ENCODE peak calls at places on chromosome 20, in nine cellular contexts. T is cardiac fibroblast, J is tibial nerve, E is breast epithelium, F is MM.1S, L is Panc1, B is psoas muscle, V is PC-3, X is left ventricle myocardium inferior. C is an unnamed sample.

GRCh38 chr20:16459019-16459700 is 114.1 kb downstream of the KIF16B start:
- DNase-seq in T (peak; percentile 80), J (peak; percentile 20), E (no peak), F (no peak), L (no peak), B (peak; percentile 56), V (peak; percentile 47), X (no peak), C (no peak)

GRCh38 chr20:25526446-25526845 is 58.9 kb downstream of the NINL start:
- DNase-seq in T (no peak), J (no peak), E (no peak), F (no peak), L (no peak), B (no peak), V (no peak), X (no peak), C (no peak)

GRCh38 chr20:38706482-38706881 is 17.8 kb upstream of the SLC32A1 start:
- DNase-seq in T (no peak), J (no peak), E (no peak), F (no peak), L (no peak), B (no peak), V (no peak), X (no peak), C (no peak)

GRCh38 chr20:56299362-56299761 is 50.8 kb downstream of the MC3R start:
- DNase-seq in T (no peak), J (no peak), E (no peak), F (no peak), L (no peak), B (no peak), V (no peak), X (no peak), C (no peak)

GRCh38 chr20:34791289-34792020 is 34.0 kb downstream of the NCOA6 start:
- DNase-seq in T (peak; percentile 60), J (no peak), E (no peak), F (no peak), L (no peak), B (no peak), V (peak; percentile 50), X (no peak), C (no peak)

GRCh38 chr20:37267684-37268313 is 6.2 kb upstream of the GHRH start:
- DNase-seq in T (no peak), J (no peak), E (no peak), F (no peak), L (no peak), B (no peak), V (no peak), X (no peak), C (no peak)

GRCh38 chr20:8043687-8044278 is 24.2 kb upstream of the TMX4 start:
- DNase-seq in T (peak; percentile 76), J (peak; percentile 68), E (no peak), F (peak; percentile 71), L (peak; percentile 42), B (no peak), V (peak; percentile 88), X (no peak), C (no peak)

GRCh38 chr20:57991211-57991841 is 237.1 kb downstream of the ANKRD60 start:
- DNase-seq in T (no peak), J (no peak), E (peak; percentile 89), F (no peak), L (no peak), B (no peak), V (peak; percentile 97), X (no peak), C (no peak)

GRCh38 chr20:33724439-33725094 is 4.5 kb upstream of the PXMP4 start:
- DNase-seq in T (peak; percentile 42), J (no peak), E (peak; percentile 69), F (no peak), L (no peak), B (no peak), V (no peak), X (no peak), C (no peak)

GRCh38 chr20:6767536-6768227 is at the start of gene BMP2:
- DNase-seq in T (peak; percentile 60), J (peak; percentile 12), E (no peak), F (peak; percentile 70), L (no peak), B (peak; percentile 74), V (peak; percentile 28), X (peak; percentile 69), C (no peak)

GRCh38 chr20:37345339-37346231 is at the start of gene SRC:
- DNase-seq in T (peak; percentile 65), J (peak; percentile 57), E (peak; percentile 69), F (no peak), L (no peak), B (peak; percentile 86), V (peak; percentile 73), X (peak; percentile 85), C (peak; percentile 92)

GRCh38 chr20:61773926-61774587 is 291.6 kb downstream of the TAF4 start:
- DNase-seq in T (no peak), J (no peak), E (no peak), F (no peak), L (no peak), B (no peak), V (no peak), X (no peak), C (no peak)

GRCh38 chr20:56710577-56711465 is 81.7 kb downstream of the TFAP2C start:
- DNase-seq in T (peak; percentile 4), J (no peak), E (no peak), F (no peak), L (peak; percentile 4), B (no peak), V (peak; percentile 97), X (no peak), C (no peak)

GRCh38 chr20:5975778-5976177 is 25.3 kb downstream of the MCM8 start:
- DNase-seq in T (no peak), J (no peak), E (no peak), F (no peak), L (no peak), B (no peak), V (no peak), X (no peak), C (no peak)

GRCh38 chr20:24816907-24817306 is 132.2 kb upstream of the CST7 start:
- DNase-seq in T (no peak), J (no peak), E (no peak), F (no peak), L (no peak), B (no peak), V (no peak), X (no peak), C (no peak)

GRCh38 chr20:460180-460579 is 2.2 kb downstream of the TBC1D20 start:
- DNase-seq in T (no peak), J (no peak), E (no peak), F (no peak), L (no peak), B (no peak), V (no peak), X (no peak), C (no peak)

GRCh38 chr20:32155017-32155965 is 45.8 kb downstream of the TM9SF4 start:
- DNase-seq in T (peak; percentile 97), J (peak; percentile 66), E (peak; percentile 55), F (no peak), L (peak; percentile 70), B (peak; percentile 91), V (peak; percentile 73), X (peak; percentile 81), C (no peak)
- TF ChIP-seq CTCF in T (no peak), J (no peak), E (no peak), F (peak; percentile 11), L (no peak), B (peak; percentile 13), V (peak; percentile 55), X (peak; percentile 51), C (peak; percentile 36)

DNA sequence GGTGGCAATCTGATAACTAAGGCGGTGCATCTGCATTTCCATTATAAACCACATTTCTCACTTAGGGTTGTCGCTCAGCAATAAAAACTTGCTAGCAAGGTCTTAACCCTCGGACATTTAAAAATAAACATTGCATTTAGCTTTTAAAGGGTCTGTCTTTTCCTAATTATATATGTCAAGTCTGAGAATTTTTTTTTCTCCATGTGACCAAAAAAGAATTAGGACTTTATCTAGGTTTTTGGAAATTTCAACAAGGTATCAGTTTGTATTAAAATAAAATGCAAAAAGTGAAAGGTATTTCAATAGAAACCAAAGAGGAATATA is 198.1 kb downstream of the FOXA2 start:
- DNase-seq in T (no peak), J (no peak), E (no peak), F (no peak), L (no peak), B (no peak), V (no peak), X (no peak), C (no peak)
- TF ChIP-seq CTCF in T (no peak), J (no peak), E (no peak), F (no peak), L (peak; percentile 58), B (no peak), V (no peak), X (no peak), C (no peak)

DNA sequence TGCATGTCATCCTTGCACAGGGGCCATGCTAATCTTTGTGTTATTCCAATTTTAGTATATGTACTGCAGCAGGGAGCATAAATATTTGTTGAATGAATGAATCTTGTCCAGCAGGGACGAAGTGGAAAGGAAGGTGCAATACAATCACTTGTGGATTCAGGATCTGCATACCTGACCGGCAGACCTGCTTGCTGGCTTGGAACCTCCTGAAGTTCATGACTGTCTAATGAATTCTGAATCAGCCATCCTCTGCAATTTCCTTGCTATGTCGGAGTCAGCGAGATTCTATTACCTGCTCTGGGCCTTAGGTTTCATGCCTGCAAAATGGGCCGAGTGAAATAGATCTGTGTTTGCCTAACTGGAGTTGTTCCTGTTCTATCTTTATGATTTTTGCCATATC is 17.4 kb upstream of the NCOA3 start:
- DNase-seq in T (no peak), J (no peak), E (no peak), F (no peak), L (no peak), B (no peak), V (no peak), X (no peak), C (no peak)
- TF ChIP-seq CTCF in T (no peak), J (no peak), E (no peak), F (no peak), L (no peak), B (no peak), V (no peak), X (no peak), C (no peak)

GRCh38 chr20:1474325-1474724 is 7.7 kb upstream of the NSFL1C start:
- DNase-seq in T (no peak), J (no peak), E (no peak), F (no peak), L (no peak), B (no peak), V (no peak), X (no peak), C (no peak)

GRCh38 chr20:1473244-1473635 is 6.6 kb upstream of the NSFL1C start:
- DNase-seq in T (no peak), J (no peak), E (no peak), F (no peak), L (no peak), B (no peak), V (no peak), X (no peak), C (no peak)

GRCh38 chr20:1473821-1474220 is 7.2 kb upstream of the NSFL1C start:
- DNase-seq in T (no peak), J (no peak), E (no peak), F (no peak), L (no peak), B (no peak), V (no peak), X (no peak), C (no peak)

GRCh38 chr20:1472556-1473243 is 6.1 kb upstream of the NSFL1C start:
- DNase-seq in T (no peak), J (no peak), E (no peak), F (no peak), L (no peak), B (no peak), V (no peak), X (no peak), C (no peak)

GRCh38 chr20:1474817-1475603 is 8.4 kb upstream of the NSFL1C start:
- DNase-seq in T (no peak), J (no peak), E (no peak), F (peak; percentile 39), L (no peak), B (no peak), V (peak; percentile 90), X (no peak), C (no peak)
- TF ChIP-seq CTCF in T (peak; percentile 11), J (no peak), E (no peak), F (peak; percentile 51), L (peak; percentile 31), B (no peak), V (peak; percentile 82), X (no peak), C (no peak)

C was measured in osteocyte.